ENCODE peak calls at places on chromosome 16, in five cellular contexts. E is AG09319, K is anterior cingulate cortex, C is neural progenitor cell, A is HuH-7. M is an unnamed sample.

GRCh38 chr16:11413907-11414595 is 68.8 kb downstream of the RMI2 start:
- DNase-seq in C (no peak), A (no peak), K (no peak), E (no peak), M (no peak)

GRCh38 chr16:1333149-1333812 is at the start of gene BAIAP3:
- DNase-seq in K (no peak), C (peak), E (no peak), A (no peak), M (no peak)

GRCh38 chr16:49575352-49576172 is 202.0 kb downstream of the C16orf78 start:
- DNase-seq in C (no peak), K (peak), A (no peak), E (no peak), M (no peak)

GRCh38 chr16:87698676-87699179 is 67.1 kb downstream of the KLHDC4 start:
- DNase-seq in A (no peak), E (no peak), K (no peak), C (no peak), M (no peak)

GRCh38 chr16:22638393-22639206 is 127.9 kb downstream of the NPIPB5 start:
- DNase-seq in A (no peak), K (no peak), E (peak), C (no peak), M (no peak)

GRCh38 chr16:82358601-82359221 is 188.7 kb upstream of the MPHOSPH6 start:
- DNase-seq in A (no peak), C (no peak), K (no peak), E (no peak), M (no peak)

GRCh38 chr16:64925166-64925565 is 196.7 kb downstream of the CDH11 start:
- DNase-seq in K (no peak), E (no peak), C (no peak), A (no peak), M (no peak)

GRCh38 chr16:86476956-86477530 is 33.3 kb upstream of the FOXF1 start:
- DNase-seq in A (no peak), E (no peak), C (no peak), K (no peak), M (no peak)

GRCh38 chr16:72847187-72848044 is 200.5 kb downstream of the ZFHX3 start:
- DNase-seq in A (peak), C (peak), K (no peak), E (no peak), M (peak)

GRCh38 chr16:86022381-86022960 is 123.5 kb downstream of the IRF8 start:
- DNase-seq in A (no peak), C (no peak), E (no peak), K (no peak), M (no peak)

GRCh38 chr16:50152807-50153647 is at the start of gene TENT4B:
- DNase-seq in E (peak), A (peak), C (peak), K (peak), M (peak)

GRCh38 chr16:66519482-66519881 is 30.4 kb downstream of the TK2 start:
- DNase-seq in A (no peak), K (no peak), C (no peak), E (no peak), M (no peak)

GRCh38 chr16:86991679-86992078 is 325.5 kb downstream of the C16orf95 start:
- DNase-seq in E (no peak), C (no peak), K (no peak), A (no peak), M (no peak)

GRCh38 chr16:66342294-66342900 is 24.1 kb upstream of the CDH5 start:
- DNase-seq in E (no peak), K (no peak), A (peak), C (peak), M (peak)

GRCh38 chr16:67549240-67549639 is 13.1 kb upstream of the CTCF start:
- DNase-seq in A (no peak), K (no peak), E (no peak), C (no peak), M (no peak)

GRCh38 chr16:53849585-53849984 is 145.6 kb downstream of the FTO start:
- DNase-seq in C (no peak), E (no peak), K (no peak), A (no peak), M (no peak)

GRCh38 chr16:86926146-86926545 is 347.8 kb downstream of the FOXL1 start:
- DNase-seq in A (no peak), C (no peak), K (no peak), E (no peak), M (no peak)

GRCh38 chr16:23499801-23500200 is 10.5 kb downstream of the GGA2 start:
- DNase-seq in E (no peak), K (no peak), C (no peak), A (no peak), M (no peak)

GRCh38 chr16:57401943-57402640 is 2.5 kb upstream of the CCL17 start:
- DNase-seq in E (no peak), C (no peak), K (no peak), A (no peak), M (no peak)